ENCODE peak calls at places on chromosomes 4 and X, in four cellular contexts. X is GM12891, I is K562, R is GM12878. Q is an unnamed sample.
A peak's percentile ranks its signal among the peaks of the same experiment; 100 is the strongest.

GRCh38 chr4:37601527-37601926 is 84.6 kb downstream of the RELL1 start:
- DNase-seq in R (no peak), I (no peak), X (no peak), Q (peak; percentile 88)

GRCh38 chrX:20913760-20914159 is 460.5 kb upstream of the CNKSR2 start:
- DNase-seq in R (no peak), I (no peak), X (no peak), Q (no peak)

GRCh38 chrX:10015711-10016515 is 48.8 kb downstream of the CLDN34 start:
- DNase-seq in X (no peak), I (no peak), R (no peak), Q (no peak)

GRCh38 chrX:18290200-18290599 is 64.3 kb downstream of the SCML2 start:
- DNase-seq in R (no peak), X (no peak), I (no peak), Q (no peak)

GRCh38 chrX:6941041-6941440 is 206.5 kb upstream of the STS start:
- DNase-seq in X (no peak), R (no peak), I (no peak), Q (no peak)

GRCh38 chrX:119698835-119699234 is 5.9 kb upstream of the SEPTIN6 start:
- DNase-seq in R (no peak), X (no peak), I (peak; percentile 66), Q (peak; percentile 48)

GRCh38 chr4:162645381-162645780 is 481.6 kb upstream of the FSTL5 start:
- DNase-seq in X (no peak), I (no peak), R (no peak), Q (no peak)

GRCh38 chrX:39367429-39367828 is 566.2 kb downstream of the MID1IP1 start:
- DNase-seq in R (no peak), X (no peak), I (no peak), Q (no peak)

GRCh38 chr4:15392053-15392805 is 35.6 kb upstream of the C1QTNF7 start:
- DNase-seq in X (no peak), R (no peak), I (no peak), Q (no peak)

GRCh38 chr4:1631136-1631535 is 53.0 kb downstream of the FAM53A start:
- DNase-seq in R (no peak), X (no peak), I (no peak), Q (no peak)

GRCh38 chrX:118221257-118221656 is 104.6 kb upstream of the KLHL13 start:
- DNase-seq in I (no peak), X (no peak), R (no peak), Q (no peak)

GRCh38 chr4:8688908-8689445 is 96.4 kb downstream of the CPZ start:
- DNase-seq in I (no peak), X (no peak), R (no peak), Q (no peak)

GRCh38 chrX:34653811-34654210 is 3.3 kb downstream of the TMEM47 start:
- DNase-seq in I (no peak), R (no peak), X (no peak), Q (no peak)

GRCh38 chrX:9573282-9574106 is 108.6 kb downstream of the TBL1X start:
- DNase-seq in X (no peak), R (no peak), I (no peak), Q (no peak)

GRCh38 chr4:27666943-27667342 is 806.3 kb downstream of the STIM2 start:
- DNase-seq in R (no peak), X (no peak), I (peak; percentile 4), Q (no peak)

GRCh38 chrX:15143050-15143824 is 126.6 kb downstream of the ASB9 start:
- DNase-seq in I (peak; percentile 60), X (no peak), R (no peak), Q (no peak)

GRCh38 chrX:2351999-2352995 is 148.5 kb downstream of the DHRSX start:
- DNase-seq in R (no peak), X (no peak), I (peak; percentile 78), Q (no peak)

GRCh38 chr4:87103086-87103485 is 117.3 kb downstream of the KLHL8 start:
- DNase-seq in X (no peak), R (no peak), I (no peak), Q (no peak)

GRCh38 chr4:133865606-133866327 is 335.8 kb downstream of the PABPC4L start:
- DNase-seq in R (no peak), I (peak; percentile 44), X (no peak), Q (no peak)

GRCh38 chrX:1534321-1535168 is 2.4 kb downstream of the P2RY8 start:
- DNase-seq in R (no peak), X (no peak), I (no peak), Q (no peak)

GRCh38 chrX:22664826-22665225 is 334.9 kb upstream of the DDX53 start:
- DNase-seq in R (no peak), I (no peak), X (no peak), Q (no peak)

GRCh38 chrX:130120746-130121504 is 10.6 kb upstream of the ELF4 start:
- DNase-seq in R (no peak), X (peak; percentile 69), I (peak; percentile 82), Q (no peak)
- TF ChIP-seq SPI1 in R (no peak), X (no peak), I (no peak), Q (no peak)

DNA sequence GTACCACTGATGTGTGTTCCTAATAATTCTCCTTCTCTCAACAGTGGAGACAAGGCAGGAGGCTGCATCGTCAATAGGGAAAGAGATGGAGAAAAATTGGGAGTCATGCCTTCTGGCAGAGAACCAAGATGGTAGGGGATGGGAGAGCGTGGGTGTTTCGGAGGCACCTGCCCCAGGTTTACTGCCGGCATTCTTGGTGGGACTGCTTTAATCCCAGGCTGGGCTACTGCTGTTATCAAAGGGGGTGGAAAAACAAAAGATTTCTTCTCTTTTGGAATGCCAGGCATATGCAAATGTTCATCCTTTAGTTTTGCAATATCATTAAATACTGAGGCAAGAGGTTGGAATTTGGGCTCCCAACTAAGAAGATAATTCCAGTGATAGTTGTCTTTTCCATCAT is 257.0 kb downstream of the DCHS2 start:
- DNase-seq in I (no peak), X (no peak), R (no peak), Q (no peak)
- TF ChIP-seq SPI1 in I (no peak), X (no peak), R (no peak), Q (no peak)

DNA sequence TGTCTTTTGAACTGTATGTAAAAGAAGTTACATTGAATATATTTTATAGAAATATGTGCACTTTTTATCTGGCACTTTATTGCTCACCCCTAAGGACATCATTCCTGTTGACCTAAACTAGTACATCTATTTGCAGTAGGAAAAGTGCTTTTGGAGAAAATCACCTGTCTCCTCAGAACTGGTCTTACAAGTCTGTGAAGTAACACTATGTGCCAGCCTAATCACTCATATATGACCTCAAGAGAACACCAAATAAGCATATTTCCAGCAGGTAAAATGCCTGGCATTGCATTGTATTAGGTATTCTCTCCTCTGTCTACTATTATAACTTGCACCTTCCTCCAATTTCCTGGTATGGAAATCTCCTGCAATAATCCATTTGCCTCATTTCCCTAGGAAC is 4.0 kb upstream of the GASK1B start:
- DNase-seq in I (no peak), R (no peak), X (no peak), Q (no peak)
- TF ChIP-seq SPI1 in I (no peak), R (no peak), X (no peak), Q (no peak)

GRCh38 chr4:90120037-90120436 is 7.2 kb upstream of the CCSER1 start:
- DNase-seq in I (no peak), R (no peak), X (no peak), Q (no peak)
- TF ChIP-seq SPI1 in I (no peak), R (no peak), X (no peak), Q (no peak)